ENCODE peak calls at places on chromosomes 7 and 10, in eight cellular contexts. O is tibial artery; N is fibroblast of lung; S is SHP77 treated with DMSO at 0.1 percent for 48 hours; T is GM23338; M is NCI-H1092 treated with DMSO at 0.1 percent for 48 hours; F is H7; Q is stimulated activated CD4-positive, alpha-beta T cell treated with anti-CD3 and anti-CD28 coated beads, Interleukin-2, amount 100 ng/mL, for 48 hours. G is an unnamed sample.

GRCh38 chr7:121039510-121039822 is 51.0 kb downstream of the CPED1 start:
- DNase-seq in O (no peak), S (no peak), Q (no peak), N (no peak), F (no peak), T (no peak), M (no peak), G (no peak)

GRCh38 chr7:43750016-43750887 is 8.2 kb upstream of the BLVRA start:
- DNase-seq in M (no peak), S (peak), O (no peak), Q (no peak), F (peak), T (no peak), N (peak), G (no peak)

GRCh38 chr10:100970076-100970913 is 991 bp downstream of the SEMA4G start:
- DNase-seq in M (no peak), F (peak), O (no peak), S (no peak), T (peak), N (no peak), Q (no peak), G (no peak)

GRCh38 chr10:71074176-71074755 is 138.1 kb upstream of the UNC5B start:
- DNase-seq in T (no peak), M (no peak), Q (no peak), S (no peak), F (peak), N (no peak), O (peak), G (no peak)

GRCh38 chr10:69914373-69915268 is 112.9 kb downstream of the COL13A1 start:
- DNase-seq in M (peak), T (peak), F (peak), O (peak), S (no peak), N (peak), Q (peak), G (peak)

GRCh38 chr10:25349520-25349919 is 174.7 kb downstream of the GPR158 start:
- DNase-seq in S (no peak), Q (no peak), T (no peak), M (no peak), F (no peak), N (no peak), O (no peak), G (no peak)

GRCh38 chr10:65805993-65806392 is 1119.8 kb upstream of the LRRTM3 start:
- DNase-seq in N (no peak), O (no peak), F (no peak), T (no peak), Q (no peak), S (no peak), M (no peak), G (no peak)

GRCh38 chr7:115728518-115728917 is 302.0 kb downstream of the TFEC start:
- DNase-seq in O (no peak), T (no peak), S (no peak), F (no peak), N (no peak), Q (no peak), M (peak), G (no peak)

GRCh38 chr10:100186253-100186780 is 488 bp upstream of the ERLIN1 start:
- DNase-seq in F (peak), N (peak), S (no peak), Q (no peak), M (peak), O (peak), T (peak), G (no peak)

GRCh38 chr7:108181073-108181985 is 51.2 kb upstream of the LAMB4 start:
- DNase-seq in N (peak), M (peak), F (peak), S (peak), T (peak), Q (no peak), O (no peak), G (peak)

GRCh38 chr10:3277566-3277965 is 105.0 kb upstream of the PITRM1 start:
- DNase-seq in N (no peak), O (no peak), T (no peak), Q (no peak), M (no peak), S (no peak), F (no peak), G (no peak)

G was measured in NCI-H774.